ENCODE peak calls at places on chromosomes 11 and 22, in nine cellular contexts. P is ovary, J is mucosa of descending colon, S is breast epithelium, U is fibroblast of mammary gland, R is dorsolateral prefrontal cortex, Z is A549, L is AG09309, T is OCI-LY7. N is an unnamed sample.

GRCh38 chr11:914747-915493 is 4.3 kb upstream of the CHID1 start:
- DNase-seq in T (no peak), R (peak; percentile 39), L (no peak), U (no peak), J (peak; percentile 70), P (no peak), S (peak; percentile 33), Z (no peak), N (no peak)

GRCh38 chr11:3138178-3139085 is 26.7 kb downstream of the OSBPL5 start:
- DNase-seq in T (no peak), J (peak; percentile 39), P (no peak), S (no peak), Z (no peak), L (no peak), R (no peak), U (no peak), N (no peak)

GRCh38 chr11:29657709-29658108 is 359.1 kb downstream of the KCNA4 start:
- DNase-seq in R (no peak), U (no peak), Z (no peak), J (no peak), S (no peak), L (no peak), P (no peak), T (no peak), N (no peak)

GRCh38 chr22:46150615-46151423 is 493 bp downstream of the PPARA start:
- DNase-seq in S (no peak), Z (peak; percentile 31), U (no peak), J (peak; percentile 83), R (no peak), T (peak; percentile 13), P (peak; percentile 48), L (no peak), N (no peak)

GRCh38 chr22:45859231-45860161 is 117.5 kb downstream of the WNT7B start:
- DNase-seq in P (no peak), T (no peak), R (no peak), S (no peak), J (no peak), U (peak; percentile 4), Z (peak; percentile 77), L (no peak), N (peak; percentile 38)

GRCh38 chr22:32752326-32752725 is 49.2 kb upstream of the TIMP3 start:
- DNase-seq in T (no peak), U (peak; percentile 52), R (no peak), J (no peak), L (no peak), S (no peak), P (no peak), Z (no peak), N (no peak)

GRCh38 chr11:89583580-89583979 is 92.4 kb upstream of the NOX4 start:
- DNase-seq in P (no peak), R (no peak), Z (no peak), T (no peak), S (no peak), J (no peak), L (no peak), U (no peak), N (no peak)

GRCh38 chr11:116366980-116367640 is 405.7 kb downstream of the BUD13 start:
- DNase-seq in R (no peak), J (no peak), U (no peak), S (no peak), P (no peak), T (no peak), Z (no peak), L (no peak), N (peak; percentile 57)

GRCh38 chr22:33477131-33478111 is 419.2 kb upstream of the SYN3 start:
- DNase-seq in S (no peak), T (no peak), P (no peak), U (no peak), Z (no peak), L (no peak), J (no peak), R (no peak), N (no peak)

GRCh38 chr11:110100476-110101240 is 7.5 kb downstream of the ZC3H12C start:
- DNase-seq in J (no peak), Z (no peak), T (no peak), U (no peak), R (no peak), L (no peak), S (no peak), P (no peak), N (no peak)

DNA sequence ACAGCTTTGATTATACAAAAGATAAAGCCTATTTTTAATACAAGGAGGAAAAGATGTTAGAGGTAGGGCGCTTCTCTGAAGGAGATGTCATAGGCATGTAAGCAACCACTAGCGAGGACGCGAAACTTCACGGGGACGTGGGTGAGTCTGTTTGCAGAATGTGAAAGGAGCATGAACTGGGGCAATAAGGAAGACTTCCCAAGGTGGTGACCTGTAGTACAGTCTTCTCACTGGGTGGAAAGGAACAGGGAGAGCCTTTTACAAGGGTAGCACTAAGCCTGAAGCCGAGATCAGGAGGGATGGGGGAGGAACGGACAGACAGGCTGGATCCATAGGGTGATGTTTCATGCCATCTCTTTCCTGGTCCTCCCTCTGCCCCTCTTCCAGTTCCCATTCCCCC is 10.0 kb upstream of the MICAL2 start:
- DNase-seq in P (no peak), L (no peak), J (peak; percentile 65), U (no peak), S (no peak), R (no peak), Z (no peak), T (no peak), N (no peak)
- TF ChIP-seq CTCF in P (no peak), L (no peak), J (no peak), U (no peak), S (no peak), R (no peak), Z (no peak), T (no peak), N (no peak)

GRCh38 chr22:27984001-27984695 is 65.1 kb upstream of the PITPNB start:
- DNase-seq in P (no peak), J (no peak), T (no peak), Z (no peak), R (no peak), S (no peak), U (no peak), L (no peak), N (no peak)
- H3K4me3 ChIP-seq in P (no peak overlapping the region), J (no peak overlapping the region), T (no peak overlapping the region), Z (no peak overlapping the region), R (no peak overlapping the region), S (no peak overlapping the region), U (no peak overlapping the region), L (no peak overlapping the region), N (no peak overlapping the region)

GRCh38 chr11:64203421-64204079 is 3.0 kb upstream of the FERMT3 start:
- DNase-seq in Z (no peak), T (no peak), R (no peak), L (no peak), J (no peak), U (no peak), P (no peak), S (no peak), N (no peak)
- TF ChIP-seq CTCF in Z (no peak), T (no peak), R (no peak), L (no peak), J (no peak), U (no peak), P (no peak), S (no peak), N (no peak)

GRCh38 chr11:75510626-75511025 is 15.1 kb downstream of the GDPD5 start:
- DNase-seq in P (no peak), L (no peak), R (no peak), T (no peak), J (no peak), Z (no peak), U (no peak), S (no peak), N (no peak)
- H3K4me3 ChIP-seq in P (no peak overlapping the region), L (no peak overlapping the region), R (no peak overlapping the region), T (no peak overlapping the region), J (no peak overlapping the region), Z (no peak overlapping the region), U (no peak overlapping the region), S (no peak overlapping the region), N (no peak overlapping the region)

GRCh38 chr22:42336527-42337227 is 66.2 kb upstream of the TCF20 start:
- DNase-seq in P (no peak), R (no peak), J (no peak), S (no peak), T (no peak), L (no peak), Z (no peak), U (peak; percentile 5), N (no peak)

GRCh38 chr22:42335839-42336378 is 65.5 kb upstream of the TCF20 start:
- DNase-seq in R (no peak), L (no peak), T (no peak), P (no peak), U (no peak), Z (no peak), S (no peak), J (no peak), N (no peak)

GRCh38 chr22:42333544-42333943 is 63.1 kb upstream of the TCF20 start:
- DNase-seq in L (no peak), Z (no peak), S (no peak), P (no peak), U (no peak), T (no peak), J (no peak), R (no peak), N (no peak)

GRCh38 chr22:42337356-42337755 is 66.9 kb upstream of the TCF20 start:
- DNase-seq in R (no peak), S (no peak), P (no peak), U (no peak), J (no peak), Z (no peak), T (no peak), L (no peak), N (no peak)

GRCh38 chr22:42334875-42335512 is 64.5 kb upstream of the TCF20 start:
- DNase-seq in T (no peak), R (no peak), U (no peak), P (no peak), S (no peak), J (no peak), Z (no peak), L (no peak), N (no peak)
- TF ChIP-seq CTCF in T (no peak), R (no peak), U (no peak), P (no peak), S (no peak), J (no peak), Z (no peak), L (no peak), N (no peak)

DNA sequence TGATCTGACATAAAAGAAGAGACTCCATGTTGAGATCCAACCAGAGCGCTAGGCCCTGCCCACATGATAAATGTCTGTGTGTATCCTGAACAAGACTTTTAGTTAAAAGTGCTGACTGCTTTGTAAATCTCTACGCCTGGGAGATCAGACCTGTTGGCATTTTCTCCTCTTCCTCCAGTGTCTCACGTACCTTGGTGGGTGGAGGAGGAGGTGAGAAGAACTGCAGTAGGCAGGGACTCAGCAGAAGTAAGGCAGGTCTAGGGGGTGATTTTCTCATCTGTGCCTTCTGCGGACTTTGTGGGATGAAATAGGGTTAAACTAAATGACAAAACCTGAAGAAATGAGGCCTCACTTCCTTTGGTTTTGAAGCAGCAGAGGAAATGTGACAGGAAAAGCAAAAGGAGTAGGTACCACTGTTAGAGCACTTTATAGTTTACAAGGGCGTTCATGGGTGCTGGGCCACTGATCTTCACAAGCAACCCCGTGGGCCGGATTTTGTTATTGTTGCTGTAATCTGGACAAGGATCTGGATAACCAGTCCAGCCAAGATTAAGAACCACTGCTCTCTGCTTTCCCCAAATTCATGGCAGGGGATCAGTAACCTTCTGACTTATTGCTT is 36.7 kb upstream of the PLET1 start:
- DNase-seq in L (no peak), J (no peak), T (no peak), P (no peak), S (no peak), R (no peak), U (no peak), Z (no peak), N (no peak)
- H3K4me3 ChIP-seq in L (no peak overlapping the region), J (no peak overlapping the region), T (no peak overlapping the region), P (no peak overlapping the region), S (no peak overlapping the region), R (no peak overlapping the region), U (no peak overlapping the region), Z (no peak overlapping the region), N (no peak overlapping the region)

N was measured in astrocyte of the spinal cord.